ENCODE peak calls at places on chromosome 2, in ten cellular contexts. L is stimulated activated CD4-positive, alpha-beta T cell treated with anti-CD3 and anti-CD28 coated beads, Interleukin-4, amount 100 ng/mL, for 48 hours; D is head of caudate nucleus; U is activated CD4-positive, alpha-beta T cell treated with anti-CD3 and anti-CD28 coated beads, Interleukin-2, amount 50 U/mL, for 48 hours; X is tibial nerve; R is adrenal gland; I is activated gamma-delta T cell treated with Interleukin-2 at 50 U/mL for 16 hours; A is HuH-7.5; M is renal cortical epithelial cell; F is NAMALWA. O is an unnamed sample.

GRCh38 chr2:129233751-129234406 is 745.6 kb upstream of the RAB6C start:
- DNase-seq in L (no peak), D (no peak), U (no peak), X (no peak), R (peak), I (no peak), A (peak), M (no peak), F (peak), O (no peak)

GRCh38 chr2:234033174-234033573 is 17.3 kb upstream of the SPP2 start:
- DNase-seq in L (no peak), D (no peak), U (no peak), X (no peak), R (no peak), I (no peak), A (no peak), M (peak), F (no peak), O (no peak)

GRCh38 chr2:192390401-192390800 is 195.7 kb upstream of the TMEFF2 start:
- DNase-seq in L (no peak), D (no peak), U (no peak), X (no peak), R (no peak), I (no peak), A (no peak), M (peak), F (no peak), O (no peak)

GRCh38 chr2:241445426-241445825 is 63.0 kb downstream of the STK25 start:
- DNase-seq in L (no peak), D (no peak), U (no peak), X (no peak), R (no peak), I (no peak), A (no peak), M (peak), F (no peak), O (no peak)

GRCh38 chr2:240598311-240598911 is 11.9 kb downstream of the CAPN10 start:
- DNase-seq in L (no peak), D (no peak), U (no peak), X (peak), R (no peak), I (no peak), A (no peak), M (no peak), F (no peak), O (no peak)

GRCh38 chr2:8015848-8016580 is 665.8 kb upstream of the ID2 start:
- DNase-seq in L (no peak), D (no peak), U (no peak), X (no peak), R (no peak), I (no peak), A (no peak), M (no peak), F (no peak), O (no peak)

GRCh38 chr2:127454595-127455565 is 36.7 kb downstream of the PROC start:
- DNase-seq in L (no peak), D (no peak), U (no peak), X (no peak), R (no peak), I (no peak), A (peak), M (peak), F (no peak), O (peak)

GRCh38 chr2:146602856-146603255 is 1242.0 kb upstream of the ACVR2A start:
- DNase-seq in L (no peak), D (no peak), U (no peak), X (no peak), R (no peak), I (no peak), A (no peak), M (no peak), F (no peak), O (no peak)

GRCh38 chr2:128510701-128511100 is 192.0 kb upstream of the HS6ST1 start:
- DNase-seq in L (no peak), D (no peak), U (no peak), X (no peak), R (no peak), I (no peak), A (no peak), M (no peak), F (no peak), O (no peak)

GRCh38 chr2:142130111-142131015 is 453 bp downstream of the LRP1B start:
- DNase-seq in L (no peak), D (peak), U (no peak), X (peak), R (peak), I (no peak), A (peak), M (peak), F (no peak), O (no peak)

GRCh38 chr2:160557903-160558302 is 64.3 kb upstream of the RBMS1 start:
- DNase-seq in L (no peak), D (no peak), U (no peak), X (no peak), R (no peak), I (no peak), A (no peak), M (no peak), F (peak), O (no peak)

GRCh38 chr2:161424179-161424763 is 8.2 kb downstream of the TBR1 start:
- DNase-seq in L (no peak), D (no peak), U (peak), X (no peak), R (no peak), I (no peak), A (no peak), M (no peak), F (no peak), O (no peak)

GRCh38 chr2:55840460-55840859 is 83.1 kb downstream of the EFEMP1 start:
- DNase-seq in L (no peak), D (no peak), U (no peak), X (no peak), R (no peak), I (no peak), A (no peak), M (no peak), F (peak), O (no peak)

GRCh38 chr2:66854304-66854703 is 419.4 kb downstream of the MEIS1 start:
- DNase-seq in L (no peak), D (no peak), U (no peak), X (no peak), R (no peak), I (no peak), A (no peak), M (no peak), F (no peak), O (no peak)

GRCh38 chr2:157261199-157261782 is 3.8 kb downstream of the GALNT5 start:
- DNase-seq in L (peak), D (no peak), U (peak), X (no peak), R (no peak), I (no peak), A (no peak), M (peak), F (no peak), O (no peak)

GRCh38 chr2:96909651-96910050 is 39.8 kb upstream of the SEMA4C start:
- DNase-seq in L (no peak), D (no peak), U (no peak), X (no peak), R (no peak), I (no peak), A (no peak), M (no peak), F (no peak), O (no peak)

GRCh38 chr2:14881663-14882327 is 249.3 kb downstream of the LRATD1 start:
- DNase-seq in L (no peak), D (no peak), U (no peak), X (no peak), R (no peak), I (no peak), A (no peak), M (no peak), F (no peak), O (no peak)

GRCh38 chr2:234967201-234967873 is 15.5 kb downstream of the SH3BP4 start:
- DNase-seq in L (no peak), D (no peak), U (no peak), X (no peak), R (no peak), I (no peak), A (no peak), M (no peak), F (no peak), O (no peak)

GRCh38 chr2:198476007-198476406 is 671.6 kb downstream of the PLCL1 start:
- DNase-seq in L (no peak), D (no peak), U (no peak), X (no peak), R (no peak), I (no peak), A (no peak), M (no peak), F (no peak), O (no peak)

GRCh38 chr2:1730047-1730937 is 14.0 kb downstream of the PXDN start:
- DNase-seq in L (no peak), D (peak), U (no peak), X (no peak), R (peak), I (no peak), A (no peak), M (peak), F (no peak), O (no peak)

GRCh38 chr2:71665168-71666093 is 212.1 kb downstream of the DYSF start:
- DNase-seq in L (no peak), D (no peak), U (no peak), X (no peak), R (no peak), I (no peak), A (no peak), M (no peak), F (no peak), O (peak)

GRCh38 chr2:120550893-120551446 is 184.7 kb upstream of the GLI2 start:
- DNase-seq in L (no peak), D (no peak), U (no peak), X (no peak), R (peak), I (no peak), A (no peak), M (no peak), F (no peak), O (no peak)

GRCh38 chr2:202172439-202173191 is 65.8 kb downstream of the SUMO1 start:
- DNase-seq in L (no peak), D (no peak), U (peak), X (no peak), R (no peak), I (no peak), A (no peak), M (peak), F (no peak), O (peak)

GRCh38 chr2:170928036-170928823 is 823 bp upstream of the GORASP2 start:
- DNase-seq in L (no peak), D (no peak), U (peak), X (no peak), R (peak), I (no peak), A (peak), M (peak), F (peak), O (no peak)

GRCh38 chr2:149100739-149101699 is 62.5 kb downstream of the LYPD6B start:
- DNase-seq in L (no peak), D (no peak), U (no peak), X (no peak), R (no peak), I (no peak), A (no peak), M (no peak), F (no peak), O (no peak)

GRCh38 chr2:190409616-190410015 is 1.5 kb downstream of the MFSD6 start:
- DNase-seq in L (no peak), D (no peak), U (no peak), X (no peak), R (no peak), I (no peak), A (no peak), M (no peak), F (no peak), O (no peak)

GRCh38 chr2:207863345-207863744 is 93.6 kb upstream of the FZD5 start:
- DNase-seq in L (no peak), D (no peak), U (no peak), X (no peak), R (no peak), I (no peak), A (no peak), M (no peak), F (no peak), O (no peak)

GRCh38 chr2:8986327-8986976 is 17.0 kb downstream of the MBOAT2 start:
- DNase-seq in L (no peak), D (no peak), U (peak), X (no peak), R (no peak), I (no peak), A (no peak), M (no peak), F (peak), O (no peak)

GRCh38 chr2:223647258-223647952 is 45.2 kb upstream of the SCG2 start:
- DNase-seq in L (no peak), D (no peak), U (no peak), X (no peak), R (no peak), I (no peak), A (no peak), M (no peak), F (no peak), O (no peak)

GRCh38 chr2:172606285-172606684 is 50.4 kb downstream of the PDK1 start:
- DNase-seq in L (no peak), D (no peak), U (no peak), X (no peak), R (no peak), I (no peak), A (no peak), M (no peak), F (no peak), O (no peak)

GRCh38 chr2:101277111-101277510 is 24.4 kb downstream of the CNOT11 start:
- DNase-seq in L (no peak), D (no peak), U (no peak), X (no peak), R (no peak), I (no peak), A (no peak), M (no peak), F (no peak), O (no peak)

GRCh38 chr2:132374551-132374950 is 42.1 kb upstream of the GPR39 start:
- DNase-seq in L (no peak), D (no peak), U (no peak), X (no peak), R (no peak), I (no peak), A (no peak), M (peak), F (no peak), O (no peak)

GRCh38 chr2:30346475-30347169 is 100.4 kb upstream of the LCLAT1 start:
- DNase-seq in L (no peak), D (no peak), U (no peak), X (no peak), R (no peak), I (no peak), A (no peak), M (no peak), F (no peak), O (no peak)

GRCh38 chr2:235055891-235056516 is 104.2 kb downstream of the SH3BP4 start:
- DNase-seq in L (no peak), D (no peak), U (no peak), X (no peak), R (peak), I (no peak), A (peak), M (peak), F (peak), O (no peak)

GRCh38 chr2:236968101-236968886 is 117.4 kb upstream of the COPS8 start:
- DNase-seq in L (no peak), D (no peak), U (no peak), X (no peak), R (peak), I (peak), A (peak), M (peak), F (no peak), O (no peak)